ENCODE peak calls at places on chromosomes 12 and 14, in six cellular contexts. One of them, this sample, is unnamed.

GRCh38 chr12:103505371-103506236 is 9.8 kb upstream of the C12orf42 start:
- DNase-seq in ovary: no peak
- DNase-seq in gastrocnemius medialis: no peak
- DNase-seq in Peyer's patch: no peak
- DNase-seq in OCI-LY7: no peak
- DNase-seq in uterus: no peak
- DNase-seq in this sample: peak

GRCh38 chr12:68370006-68370590 is 37.9 kb upstream of the MDM1 start:
- DNase-seq in Peyer's patch: no peak
- DNase-seq in ovary: no peak
- DNase-seq in gastrocnemius medialis: no peak
- DNase-seq in uterus: no peak
- DNase-seq in OCI-LY7: no peak
- DNase-seq in this sample: no peak

GRCh38 chr12:1443421-1444141 is 150.8 kb downstream of the FBXL14 start:
- DNase-seq in gastrocnemius medialis: no peak
- DNase-seq in uterus: no peak
- DNase-seq in ovary: peak
- DNase-seq in Peyer's patch: no peak
- DNase-seq in OCI-LY7: no peak
- DNase-seq in this sample: no peak

GRCh38 chr12:71768900-71769299 is 14.2 kb downstream of the RAB21 start:
- DNase-seq in uterus: no peak
- DNase-seq in ovary: no peak
- DNase-seq in OCI-LY7: no peak
- DNase-seq in Peyer's patch: no peak
- DNase-seq in gastrocnemius medialis: no peak
- DNase-seq in this sample: no peak

GRCh38 chr12:30996255-30996654 is 69.7 kb downstream of the TSPAN11 start:
- DNase-seq in OCI-LY7: no peak
- DNase-seq in Peyer's patch: no peak
- DNase-seq in gastrocnemius medialis: no peak
- DNase-seq in ovary: no peak
- DNase-seq in uterus: no peak
- DNase-seq in this sample: no peak

GRCh38 chr14:92507174-92507768 is 6.3 kb upstream of the RIN3 start:
- DNase-seq in OCI-LY7: peak
- DNase-seq in gastrocnemius medialis: no peak
- DNase-seq in ovary: no peak
- DNase-seq in Peyer's patch: peak
- DNase-seq in uterus: no peak
- DNase-seq in this sample: peak

GRCh38 chr12:105580841-105581352 is 250.4 kb downstream of the C12orf75 start:
- DNase-seq in Peyer's patch: no peak
- DNase-seq in ovary: no peak
- DNase-seq in OCI-LY7: no peak
- DNase-seq in gastrocnemius medialis: no peak
- DNase-seq in uterus: peak
- DNase-seq in this sample: no peak

GRCh38 chr14:54220122-54220691 is 176.6 kb upstream of the CDKN3 start:
- DNase-seq in ovary: peak
- DNase-seq in Peyer's patch: no peak
- DNase-seq in OCI-LY7: no peak
- DNase-seq in gastrocnemius medialis: no peak
- DNase-seq in uterus: no peak
- DNase-seq in this sample: no peak

GRCh38 chr12:49352351-49352750 is 5.7 kb downstream of the DNAJC22 start:
- DNase-seq in ovary: no peak
- DNase-seq in OCI-LY7: no peak
- DNase-seq in gastrocnemius medialis: no peak
- DNase-seq in Peyer's patch: no peak
- DNase-seq in uterus: no peak
- DNase-seq in this sample: no peak

GRCh38 chr12:15601210-15601800 is 187.9 kb downstream of the EPS8 start:
- DNase-seq in uterus: no peak
- DNase-seq in gastrocnemius medialis: no peak
- DNase-seq in ovary: no peak
- DNase-seq in OCI-LY7: no peak
- DNase-seq in Peyer's patch: no peak
- DNase-seq in this sample: no peak

GRCh38 chr12:64627781-64628180 is 17.5 kb downstream of the RASSF3 start:
- DNase-seq in Peyer's patch: no peak
- DNase-seq in uterus: no peak
- DNase-seq in ovary: no peak
- DNase-seq in gastrocnemius medialis: no peak
- DNase-seq in OCI-LY7: no peak
- DNase-seq in this sample: no peak

GRCh38 chr14:95260537-95261440 is 58.9 kb downstream of the CLMN start:
- DNase-seq in OCI-LY7: no peak
- DNase-seq in uterus: no peak
- DNase-seq in Peyer's patch: no peak
- DNase-seq in ovary: no peak
- DNase-seq in gastrocnemius medialis: no peak
- DNase-seq in this sample: no peak

GRCh38 chr14:104175041-104175440 is 36.7 kb downstream of the KIF26A start:
- DNase-seq in gastrocnemius medialis: no peak
- DNase-seq in uterus: no peak
- DNase-seq in ovary: no peak
- DNase-seq in Peyer's patch: no peak
- DNase-seq in OCI-LY7: no peak
- DNase-seq in this sample: no peak

GRCh38 chr12:57219993-57220728 is 3.6 kb downstream of the NXPH4 start:
- DNase-seq in ovary: no peak
- DNase-seq in gastrocnemius medialis: no peak
- DNase-seq in OCI-LY7: no peak
- DNase-seq in uterus: no peak
- DNase-seq in Peyer's patch: no peak
- DNase-seq in this sample: no peak

GRCh38 chr12:54251667-54252284 is 28.1 kb downstream of the CBX5 start:
- DNase-seq in ovary: no peak
- DNase-seq in uterus: no peak
- DNase-seq in gastrocnemius medialis: no peak
- DNase-seq in OCI-LY7: peak
- DNase-seq in Peyer's patch: no peak
- DNase-seq in this sample: no peak

GRCh38 chr12:118743896-118744700 is 237.2 kb upstream of the SRRM4 start:
- DNase-seq in Peyer's patch: no peak
- DNase-seq in ovary: no peak
- DNase-seq in OCI-LY7: no peak
- DNase-seq in gastrocnemius medialis: no peak
- DNase-seq in uterus: no peak
- DNase-seq in this sample: no peak

GRCh38 chr14:56794557-56795283 is 15.6 kb downstream of the OTX2 start:
- DNase-seq in gastrocnemius medialis: no peak
- DNase-seq in OCI-LY7: no peak
- DNase-seq in uterus: no peak
- DNase-seq in ovary: no peak
- DNase-seq in Peyer's patch: no peak
- DNase-seq in this sample: no peak

GRCh38 chr12:1069846-1070245 is 78.8 kb downstream of the ERC1 start:
- DNase-seq in ovary: no peak
- DNase-seq in gastrocnemius medialis: no peak
- DNase-seq in uterus: no peak
- DNase-seq in OCI-LY7: no peak
- DNase-seq in Peyer's patch: no peak
- DNase-seq in this sample: no peak

GRCh38 chr12:66144796-66145754 is 14.5 kb upstream of the LLPH start:
- DNase-seq in gastrocnemius medialis: peak
- DNase-seq in OCI-LY7: peak
- DNase-seq in uterus: peak
- DNase-seq in ovary: no peak
- DNase-seq in Peyer's patch: no peak
- DNase-seq in this sample: no peak

GRCh38 chr12:8032242-8033152 is at the start of gene FOXJ2:
- DNase-seq in OCI-LY7: peak
- DNase-seq in uterus: peak
- DNase-seq in gastrocnemius medialis: peak
- DNase-seq in Peyer's patch: peak
- DNase-seq in ovary: peak
- DNase-seq in this sample: peak

GRCh38 chr12:58847876-58848600 is 72.3 kb downstream of the LRIG3 start:
- DNase-seq in Peyer's patch: no peak
- DNase-seq in OCI-LY7: no peak
- DNase-seq in gastrocnemius medialis: no peak
- DNase-seq in ovary: no peak
- DNase-seq in uterus: no peak
- DNase-seq in this sample: no peak

GRCh38 chr12:120620624-120621023 is 19.8 kb upstream of the CABP1 start:
- DNase-seq in OCI-LY7: no peak
- DNase-seq in gastrocnemius medialis: no peak
- DNase-seq in ovary: no peak
- DNase-seq in Peyer's patch: peak
- DNase-seq in uterus: no peak
- DNase-seq in this sample: no peak

GRCh38 chr12:120628919-120629318 is 11.5 kb upstream of the CABP1 start:
- DNase-seq in ovary: no peak
- DNase-seq in uterus: no peak
- DNase-seq in gastrocnemius medialis: no peak
- DNase-seq in OCI-LY7: no peak
- DNase-seq in Peyer's patch: peak
- DNase-seq in this sample: no peak

GRCh38 chr12:120631097-120631496 is 9.3 kb upstream of the CABP1 start:
- DNase-seq in uterus: no peak
- DNase-seq in Peyer's patch: no peak
- DNase-seq in OCI-LY7: no peak
- DNase-seq in ovary: no peak
- DNase-seq in gastrocnemius medialis: no peak
- DNase-seq in this sample: no peak

GRCh38 chr12:120630139-120630895 is 10.1 kb upstream of the CABP1 start:
- DNase-seq in OCI-LY7: no peak
- DNase-seq in ovary: no peak
- DNase-seq in uterus: no peak
- DNase-seq in Peyer's patch: no peak
- DNase-seq in gastrocnemius medialis: no peak
- DNase-seq in this sample: no peak

GRCh38 chr12:120625557-120626419 is 14.6 kb upstream of the CABP1 start:
- DNase-seq in Peyer's patch: no peak
- DNase-seq in uterus: no peak
- DNase-seq in OCI-LY7: peak
- DNase-seq in ovary: no peak
- DNase-seq in gastrocnemius medialis: no peak
- DNase-seq in this sample: no peak
- H3K4me3 ChIP-seq in Peyer's patch: no peak
- H3K4me3 ChIP-seq in uterus: no peak
- H3K4me3 ChIP-seq in OCI-LY7: no peak
- H3K4me3 ChIP-seq in ovary: no peak
- H3K4me3 ChIP-seq in gastrocnemius medialis: no peak
- H3K4me3 ChIP-seq in this sample: no peak

GRCh38 chr12:78101946-78102635 is 271.4 kb downstream of the NAV3 start:
- DNase-seq in OCI-LY7: no peak
- DNase-seq in gastrocnemius medialis: no peak
- DNase-seq in uterus: no peak
- DNase-seq in ovary: no peak
- DNase-seq in Peyer's patch: no peak
- DNase-seq in this sample: no peak
- TF ChIP-seq CTCF in OCI-LY7: no peak
- TF ChIP-seq CTCF in gastrocnemius medialis: no peak
- TF ChIP-seq CTCF in uterus: no peak
- TF ChIP-seq CTCF in ovary: no peak
- TF ChIP-seq CTCF in Peyer's patch: no peak
- TF ChIP-seq CTCF in this sample: no peak

GRCh38 chr12:47777151-47777550 is 4.1 kb downstream of the SLC48A1 start:
- DNase-seq in OCI-LY7: no peak
- DNase-seq in ovary: no peak
- DNase-seq in Peyer's patch: no peak
- DNase-seq in gastrocnemius medialis: no peak
- DNase-seq in uterus: no peak
- DNase-seq in this sample: no peak

GRCh38 chr12:47775100-47775911 is 2.3 kb downstream of the SLC48A1 start:
- DNase-seq in uterus: no peak
- DNase-seq in gastrocnemius medialis: no peak
- DNase-seq in Peyer's patch: no peak
- DNase-seq in ovary: peak
- DNase-seq in OCI-LY7: no peak
- DNase-seq in this sample: no peak

GRCh38 chr12:47777741-47778558 is 4.9 kb downstream of the SLC48A1 start:
- DNase-seq in OCI-LY7: no peak
- DNase-seq in Peyer's patch: no peak
- DNase-seq in uterus: no peak
- DNase-seq in ovary: no peak
- DNase-seq in gastrocnemius medialis: no peak
- DNase-seq in this sample: no peak

GRCh38 chr12:47774664-47775063 is 1.6 kb downstream of the SLC48A1 start:
- DNase-seq in ovary: no peak
- DNase-seq in gastrocnemius medialis: no peak
- DNase-seq in uterus: no peak
- DNase-seq in OCI-LY7: no peak
- DNase-seq in Peyer's patch: no peak
- DNase-seq in this sample: no peak

GRCh38 chr12:47776471-47777143 is 3.6 kb downstream of the SLC48A1 start:
- DNase-seq in gastrocnemius medialis: no peak
- DNase-seq in OCI-LY7: no peak
- DNase-seq in ovary: no peak
- DNase-seq in uterus: no peak
- DNase-seq in Peyer's patch: no peak
- DNase-seq in this sample: no peak
- H3K4me3 ChIP-seq in gastrocnemius medialis: no peak
- H3K4me3 ChIP-seq in OCI-LY7: no peak
- H3K4me3 ChIP-seq in ovary: no peak
- H3K4me3 ChIP-seq in uterus: no peak
- H3K4me3 ChIP-seq in Peyer's patch: no peak
- H3K4me3 ChIP-seq in this sample: no peak

GRCh38 chr12:94141004-94141764 is 7.2 kb upstream of the PLXNC1 start:
- DNase-seq in uterus: no peak
- DNase-seq in OCI-LY7: no peak
- DNase-seq in ovary: no peak
- DNase-seq in gastrocnemius medialis: no peak
- DNase-seq in Peyer's patch: no peak
- DNase-seq in this sample: no peak

GRCh38 chr12:94143444-94143843 is 4.9 kb upstream of the PLXNC1 start:
- DNase-seq in OCI-LY7: no peak
- DNase-seq in uterus: no peak
- DNase-seq in Peyer's patch: no peak
- DNase-seq in ovary: no peak
- DNase-seq in gastrocnemius medialis: no peak
- DNase-seq in this sample: no peak

GRCh38 chr12:94139816-94140215 is 8.6 kb upstream of the PLXNC1 start:
- DNase-seq in uterus: no peak
- DNase-seq in OCI-LY7: no peak
- DNase-seq in ovary: no peak
- DNase-seq in Peyer's patch: no peak
- DNase-seq in gastrocnemius medialis: no peak
- DNase-seq in this sample: no peak

GRCh38 chr12:94140556-94140955 is 7.8 kb upstream of the PLXNC1 start:
- DNase-seq in uterus: no peak
- DNase-seq in OCI-LY7: peak
- DNase-seq in Peyer's patch: peak
- DNase-seq in gastrocnemius medialis: no peak
- DNase-seq in ovary: no peak
- DNase-seq in this sample: peak

DNA sequence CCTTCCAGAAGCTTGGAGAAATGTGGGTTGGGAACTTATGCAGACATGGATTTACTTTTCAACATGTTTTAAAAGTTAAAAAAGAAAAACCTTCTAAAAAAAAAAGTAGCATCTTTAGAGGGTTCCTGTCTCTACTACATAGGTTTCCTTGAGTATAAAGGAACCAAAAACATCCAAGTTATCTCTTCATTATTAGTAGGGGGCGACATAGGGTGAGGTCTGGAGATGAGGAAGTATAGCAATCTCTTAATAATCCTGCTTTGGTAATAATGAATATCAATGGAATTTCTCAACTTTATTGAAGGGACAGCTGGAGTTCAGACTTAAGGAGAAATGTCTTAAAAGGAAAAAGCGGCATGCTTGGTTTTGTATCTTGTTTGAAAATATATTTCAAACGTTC is 6.5 kb upstream of the PLXNC1 start:
- DNase-seq in Peyer's patch: no peak
- DNase-seq in ovary: no peak
- DNase-seq in OCI-LY7: no peak
- DNase-seq in gastrocnemius medialis: no peak
- DNase-seq in uterus: no peak
- DNase-seq in this sample: no peak
- TF ChIP-seq CTCF in Peyer's patch: no peak
- TF ChIP-seq CTCF in ovary: no peak
- TF ChIP-seq CTCF in OCI-LY7: peak
- TF ChIP-seq CTCF in gastrocnemius medialis: no peak
- TF ChIP-seq CTCF in uterus: no peak
- TF ChIP-seq CTCF in this sample: no peak